ENCODE peak calls at places on chromosome 21, in ten cellular contexts. V is lung; Y is choroid plexus epithelial cell; Q is HFFc6; X is NCI-H524; O is foreskin melanocyte; T is endothelial cell; J is transverse colon; Z is uterus; P is activated naive CD4-positive, alpha-beta T cell. S is an unnamed sample.

GRCh38 chr21:32475162-32475812 is 62.8 kb downstream of the EVA1C start:
- DNase-seq in Q (peak; percentile 84), Z (no peak), V (no peak), O (no peak), Y (peak; percentile 89), J (no peak), P (no peak), T (no peak), X (no peak), S (no peak)

GRCh38 chr21:40555129-40555528 is 291.8 kb downstream of the DSCAM start:
- DNase-seq in X (peak; percentile 65), V (no peak), Q (no peak), Z (no peak), Y (no peak), P (no peak), J (no peak), O (no peak), T (no peak), S (no peak)

GRCh38 chr21:28308516-28308915 is 684.2 kb downstream of the LTN1 start:
- DNase-seq in V (no peak), X (no peak), Z (no peak), P (no peak), Q (peak; percentile 11), Y (no peak), J (no peak), O (no peak), T (no peak), S (no peak)

GRCh38 chr21:45550552-45551210 is 8.4 kb upstream of the SLC19A1 start:
- DNase-seq in O (no peak), J (peak; percentile 54), P (no peak), X (no peak), V (no peak), Y (peak; percentile 36), Z (no peak), T (no peak), Q (no peak), S (peak; percentile 60)

GRCh38 chr21:43884012-43884860 is 19.2 kb downstream of the AGPAT3 start:
- DNase-seq in Q (no peak), P (no peak), J (peak; percentile 83), Z (no peak), Y (peak; percentile 46), T (no peak), V (no peak), O (no peak), X (no peak), S (peak; percentile 11)

GRCh38 chr21:42347601-42348327 is 3.0 kb downstream of the TFF2 start:
- DNase-seq in J (no peak), Q (no peak), V (no peak), T (no peak), Z (no peak), X (no peak), P (no peak), O (no peak), Y (no peak), S (no peak)

GRCh38 chr21:45450741-45451740 is 46.1 kb downstream of the COL18A1 start:
- DNase-seq in V (no peak), Z (no peak), X (peak; percentile 59), O (no peak), T (no peak), J (no peak), P (no peak), Y (no peak), Q (no peak), S (no peak)

GRCh38 chr21:44348861-44349260 is 4.6 kb upstream of the TRPM2 start:
- DNase-seq in T (no peak), O (no peak), P (no peak), X (no peak), J (no peak), Z (no peak), V (no peak), Y (no peak), Q (no peak), S (no peak)

GRCh38 chr21:45226540-45227326 is 61.0 kb downstream of the POFUT2 start:
- DNase-seq in V (no peak), X (no peak), T (no peak), O (no peak), J (no peak), P (no peak), Q (no peak), Y (no peak), Z (no peak), S (no peak)

GRCh38 chr21:46121286-46122221 is 23.6 kb downstream of the COL6A2 start:
- DNase-seq in J (peak; percentile 6), Z (peak; percentile 18), O (no peak), Y (no peak), T (peak; percentile 2), P (no peak), X (no peak), Q (no peak), V (no peak), S (no peak)

GRCh38 chr21:24716306-24716918 is 890.9 kb downstream of the MRPL39 start:
- DNase-seq in X (no peak), O (no peak), P (no peak), J (no peak), Y (peak; percentile 7), V (no peak), Q (no peak), Z (no peak), T (no peak), S (no peak)

GRCh38 chr21:41726970-41727783 is 39.7 kb downstream of the RIPK4 start:
- DNase-seq in X (no peak), V (no peak), P (no peak), Q (peak; percentile 26), Z (peak; percentile 42), J (no peak), Y (peak; percentile 51), O (no peak), T (no peak), S (no peak)

GRCh38 chr21:38567577-38568360 is 69.5 kb upstream of the ERG start:
- DNase-seq in T (no peak), X (peak; percentile 76), Z (no peak), J (no peak), P (no peak), Q (peak; percentile 17), V (peak; percentile 20), Y (peak; percentile 54), O (peak; percentile 78), S (no peak)

GRCh38 chr21:31161157-31161556 is 122.9 kb upstream of the KRTAP19-8 start:
- DNase-seq in V (no peak), P (no peak), Z (no peak), Y (no peak), T (no peak), J (no peak), Q (no peak), O (peak; percentile 88), X (no peak), S (no peak)

GRCh38 chr21:36847189-36847588 is 119.3 kb downstream of the HLCS start:
- DNase-seq in T (no peak), O (peak; percentile 52), J (no peak), X (no peak), Q (peak; percentile 77), V (no peak), Z (no peak), Y (peak; percentile 88), P (no peak), S (no peak)

GRCh38 chr21:36695671-36696389 is 3.1 kb upstream of the SIM2 start:
- DNase-seq in J (no peak), O (no peak), P (no peak), Q (no peak), Y (no peak), X (peak; percentile 18), T (peak; percentile 43), Z (no peak), V (no peak), S (no peak)

GRCh38 chr21:36246080-36246631 is 73.8 kb upstream of the MORC3 start:
- DNase-seq in J (peak; percentile 24), O (no peak), X (no peak), T (no peak), Z (no peak), Y (peak; percentile 19), Q (no peak), P (no peak), V (peak; percentile 31), S (no peak)

GRCh38 chr21:43712268-43712942 is 6.5 kb upstream of the PDXK start:
- DNase-seq in Q (peak; percentile 80), Z (no peak), V (peak; percentile 90), T (no peak), P (no peak), Y (peak; percentile 49), J (peak; percentile 89), X (no peak), O (no peak), S (no peak)

GRCh38 chr21:41110664-41111063 is 57.3 kb upstream of the BACE2 start:
- DNase-seq in Z (no peak), X (no peak), T (no peak), Q (no peak), P (no peak), V (no peak), Y (no peak), J (no peak), O (no peak), S (no peak)

GRCh38 chr21:35635261-35635660 is 425.1 kb downstream of the SETD4 start:
- DNase-seq in P (no peak), J (no peak), X (no peak), Z (no peak), O (no peak), V (no peak), Y (peak; percentile 58), Q (peak; percentile 95), T (no peak), S (no peak)

GRCh38 chr21:38120984-38121855 is 135.6 kb upstream of the KCNJ15 start:
- DNase-seq in Y (no peak), X (no peak), O (no peak), Q (no peak), P (no peak), V (no peak), Z (no peak), J (no peak), T (no peak), S (no peak)

GRCh38 chr21:46099476-46099875 is 1.6 kb downstream of the COL6A2 start:
- DNase-seq in Q (no peak), O (no peak), V (peak; percentile 28), Y (peak; percentile 52), Z (peak; percentile 50), X (no peak), J (peak; percentile 45), T (peak; percentile 19), P (no peak), S (no peak)

GRCh38 chr21:44761011-44761729 is 40.5 kb downstream of the UBE2G2 start:
- DNase-seq in X (no peak), Z (no peak), O (no peak), V (no peak), J (peak; percentile 50), T (no peak), Y (no peak), Q (no peak), P (no peak), S (no peak)

GRCh38 chr21:29258626-29259335 is 39.9 kb upstream of the BACH1 start:
- DNase-seq in O (no peak), Y (peak; percentile 84), X (no peak), P (no peak), J (no peak), Z (no peak), Q (peak; percentile 87), T (no peak), V (no peak), S (no peak)

GRCh38 chr21:29407571-29407970 is 108.8 kb downstream of the BACH1 start:
- DNase-seq in V (no peak), O (no peak), Y (no peak), P (no peak), T (no peak), X (no peak), Z (no peak), J (no peak), Q (no peak), S (no peak)

GRCh38 chr21:44263221-44263671 is 1.5 kb upstream of the DNMT3L start:
- DNase-seq in J (no peak), T (no peak), Q (no peak), Z (no peak), V (no peak), O (no peak), Y (no peak), X (no peak), P (no peak), S (no peak)

GRCh38 chr21:37509802-37510393 is 143.3 kb downstream of the DYRK1A start:
- DNase-seq in Z (no peak), Y (peak; percentile 77), O (no peak), Q (peak; percentile 25), V (no peak), T (no peak), P (no peak), J (no peak), X (no peak), S (no peak)

GRCh38 chr21:43644609-43645008 is 14.7 kb downstream of the HSF2BP start:
- DNase-seq in Q (peak; percentile 48), T (no peak), J (no peak), P (no peak), Z (no peak), O (no peak), V (no peak), Y (peak; percentile 61), X (no peak), S (no peak)